ENCODE peak calls at places on chromosomes 6 and 20, in five cellular contexts. P, R, D, K and B are unnamed samples.

GRCh38 chr6:31896856-31897611 is 464 bp downstream of the EHMT2 start:
- DNase-seq in D (no peak), K (no peak), R (no peak), P (no peak), B (no peak)

GRCh38 chr6:5282191-5282623 is 20.9 kb downstream of the FARS2 start:
- DNase-seq in K (no peak), D (no peak), P (no peak), R (no peak), B (no peak)

GRCh38 chr6:149867876-149868640 is 3.9 kb upstream of the LRP11 start:
- DNase-seq in P (no peak), R (no peak), D (no peak), K (no peak), B (no peak)

GRCh38 chr6:40954446-40955180 is 84.4 kb downstream of the UNC5CL start:
- DNase-seq in D (no peak), R (no peak), K (no peak), P (no peak), B (no peak)

GRCh38 chr6:124028117-124028516 is 224.5 kb downstream of the NKAIN2 start:
- DNase-seq in D (no peak), K (no peak), R (no peak), P (no peak), B (no peak)

GRCh38 chr6:108580645-108581044 is 19.9 kb downstream of the FOXO3 start:
- DNase-seq in D (no peak), R (no peak), K (no peak), P (no peak), B (no peak)

GRCh38 chr6:43981363-43981990 is 145.8 kb downstream of the MRPL14 start:
- DNase-seq in D (peak), R (peak), P (peak), K (peak), B (peak)

GRCh38 chr6:4914412-4915159 is 89.3 kb downstream of the RPP40 start:
- DNase-seq in R (no peak), K (no peak), D (no peak), P (no peak), B (no peak)

GRCh38 chr20:19626896-19627295 is 131.2 kb upstream of the RIN2 start:
- DNase-seq in R (no peak), P (no peak), K (no peak), D (no peak), B (no peak)

GRCh38 chr6:85726206-85726605 is 83.5 kb upstream of the SYNCRIP start:
- DNase-seq in P (no peak), D (no peak), K (no peak), R (no peak), B (no peak)

GRCh38 chr20:44701116-44701865 is 13.9 kb upstream of the CCN5 start:
- DNase-seq in D (peak), K (no peak), P (peak), R (no peak), B (no peak)
- H3K27ac ChIP-seq in D (peak), K (no peak), P (peak), R (no peak), B (no peak)

GRCh38 chr6:110656492-110656891 is 158.8 kb downstream of the CDK19 start:
- DNase-seq in R (no peak), D (no peak), K (peak), P (no peak), B (no peak)

GRCh38 chr6:110661426-110661825 is 153.8 kb downstream of the CDK19 start:
- DNase-seq in R (no peak), P (no peak), K (no peak), D (no peak), B (no peak)

GRCh38 chr6:110660066-110660655 is 155.1 kb downstream of the CDK19 start:
- DNase-seq in K (no peak), P (no peak), R (no peak), D (no peak), B (no peak)

GRCh38 chr6:110662468-110663211 is 152.6 kb downstream of the CDK19 start:
- DNase-seq in P (no peak), R (no peak), D (no peak), K (no peak), B (no peak)

DNA sequence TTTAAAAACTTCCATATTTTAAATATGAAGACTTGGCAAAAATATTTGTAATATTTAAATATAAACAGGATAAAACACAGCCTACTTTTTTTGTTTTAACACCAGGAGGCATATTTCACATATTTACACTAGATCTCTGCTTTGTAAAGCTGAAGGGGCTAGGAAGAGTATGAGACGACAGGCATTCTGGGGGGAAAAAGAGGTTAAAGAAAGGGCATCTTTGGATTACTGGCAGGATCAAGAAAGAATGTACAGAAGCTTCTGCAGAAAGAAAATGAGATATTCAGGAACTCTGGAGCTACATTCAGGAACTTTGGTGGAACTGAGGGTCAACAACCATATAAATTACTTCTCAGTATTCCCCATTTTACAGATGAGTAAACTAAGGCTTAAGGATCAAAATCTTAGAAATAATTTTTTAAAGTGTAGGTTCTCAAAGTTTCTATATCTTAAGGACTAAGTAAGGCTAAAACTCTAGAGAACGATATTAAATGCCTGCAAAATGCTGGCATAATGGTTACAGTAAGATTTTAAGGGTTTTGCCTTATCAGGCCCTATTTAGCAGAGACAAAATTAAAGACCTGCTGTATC is 156.6 kb downstream of the CDK19 start:
- DNase-seq in P (no peak), R (no peak), D (no peak), K (no peak), B (no peak)
- H3K27ac ChIP-seq in P (no peak), R (no peak), D (no peak), K (no peak), B (no peak)

GRCh38 chr6:3900744-3901351 is 51.7 kb downstream of the FAM50B start:
- DNase-seq in D (no peak), R (no peak), K (no peak), P (no peak), B (no peak)
- H3K27ac ChIP-seq in D (no peak), R (no peak), K (no peak), P (no peak), B (no peak)

GRCh38 chr20:56890011-56890410 is 260.9 kb downstream of the TFAP2C start:
- DNase-seq in R (no peak), P (no peak), K (no peak), D (no peak), B (no peak)
- H3K27ac ChIP-seq in R (no peak), P (no peak), K (no peak), D (no peak), B (no peak)

GRCh38 chr20:62181808-62182207 is 1.0 kb upstream of the MTG2 start:
- DNase-seq in R (no peak), K (no peak), P (no peak), D (no peak), B (no peak)
- H3K27ac ChIP-seq in R (no peak), K (no peak), P (no peak), D (peak), B (no peak)

GRCh38 chr20:15818651-15819071 is 754.6 kb downstream of the KIF16B start:
- DNase-seq in R (no peak), P (no peak), K (peak), D (no peak), B (no peak)
- H3K27ac ChIP-seq in R (no peak), P (no peak), K (no peak), D (no peak), B (no peak)

GRCh38 chr20:61500791-61501321 is 248.8 kb downstream of the CDH4 start:
- DNase-seq in D (no peak), K (no peak), P (no peak), R (no peak), B (no peak)
- H3K27ac ChIP-seq in D (no peak), K (no peak), P (no peak), R (no peak), B (no peak)

DNA sequence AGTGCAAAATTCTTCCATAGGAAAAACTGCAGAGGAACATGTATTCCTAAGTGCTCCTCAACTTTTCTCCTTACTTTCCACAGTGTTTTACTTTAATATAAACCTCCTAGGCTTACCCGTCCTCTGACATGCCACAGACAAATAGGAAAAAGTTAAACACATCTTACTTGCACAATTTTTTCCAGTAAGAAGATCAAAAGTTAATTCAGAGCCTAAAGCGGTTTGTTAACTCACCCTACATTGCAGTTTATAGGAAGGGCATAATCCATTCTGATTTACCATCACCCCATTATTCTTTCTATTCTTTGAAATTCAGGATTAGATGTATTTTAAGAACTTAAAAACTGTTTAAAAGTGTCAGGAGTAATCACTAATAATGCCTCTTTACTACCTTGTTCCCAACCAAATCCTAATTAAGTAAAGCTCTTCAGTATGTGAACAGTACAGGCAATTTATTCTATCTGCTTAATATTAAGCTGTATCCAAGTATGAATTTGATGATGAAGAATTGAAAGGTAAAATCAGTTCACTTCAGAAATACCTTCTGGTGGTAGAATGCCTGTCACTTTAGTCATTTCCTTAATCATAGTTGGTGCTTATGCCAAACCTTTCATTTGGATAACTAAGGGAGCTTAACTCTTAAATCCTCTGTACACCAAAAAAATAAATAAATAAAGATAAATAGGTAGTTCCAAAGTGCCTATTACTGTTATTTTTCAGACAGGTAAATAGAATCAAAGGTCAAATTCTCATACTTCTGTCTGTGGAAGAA is 292.0 kb downstream of the ALDH8A1 start:
- DNase-seq in D (no peak), R (no peak), K (no peak), P (no peak), B (no peak)
- H3K27ac ChIP-seq in D (no peak), R (no peak), K (no peak), P (no peak), B (no peak)

GRCh38 chr20:51380401-51381385 is 161.8 kb downstream of the NFATC2 start:
- DNase-seq in R (no peak), K (no peak), P (no peak), D (no peak), B (no peak)

GRCh38 chr20:51377132-51377531 is 165.4 kb downstream of the NFATC2 start:
- DNase-seq in K (no peak), D (peak), P (no peak), R (no peak), B (no peak)

GRCh38 chr20:51379601-51380341 is 162.7 kb downstream of the NFATC2 start:
- DNase-seq in P (no peak), D (no peak), R (no peak), K (no peak), B (no peak)

GRCh38 chr20:51376121-51376520 is 166.4 kb downstream of the NFATC2 start:
- DNase-seq in D (peak), K (no peak), P (no peak), R (no peak), B (no peak)

GRCh38 chr20:51378171-51378928 is 164.2 kb downstream of the NFATC2 start:
- DNase-seq in K (no peak), P (no peak), D (peak), R (no peak), B (no peak)
- H3K27ac ChIP-seq in K (no peak), P (no peak), D (no peak), R (no peak), B (no peak)